ENCODE peak calls at places on chromosomes 12 and 14, in five cellular contexts. Q is GM12865, M is mammary epithelial cell, Z is fibroblast of villous mesenchyme, H is fibroblast of lung. B is an unnamed sample.

GRCh38 chr12:93323625-93324165 is 54.0 kb upstream of the NUDT4 start:
- DNase-seq in Q (peak; percentile 60), M (peak; percentile 50), Z (no peak), H (peak; percentile 53), B (no peak)

GRCh38 chr14:73245401-73246325 is 8.4 kb downstream of the PAPLN start:
- DNase-seq in Q (peak; percentile 86), M (peak; percentile 57), Z (no peak), H (peak; percentile 44), B (no peak)

GRCh38 chr12:111446044-111446581 is 40.4 kb downstream of the SH2B3 start:
- DNase-seq in Q (peak; percentile 2), M (no peak), Z (peak; percentile 73), H (peak; percentile 47), B (peak; percentile 53)

GRCh38 chr12:39581592-39581991 is 38.0 kb downstream of the ABCD2 start:
- DNase-seq in Q (no peak), M (peak; percentile 65), Z (peak; percentile 45), H (peak; percentile 3), B (no peak)

GRCh38 chr12:53825246-53826081 is 73.7 kb upstream of the CISTR start:
- DNase-seq in Q (no peak), M (peak; percentile 70), Z (peak; percentile 17), H (no peak), B (no peak)

GRCh38 chr14:31263485-31264133 is 56.0 kb upstream of the HECTD1 start:
- DNase-seq in Q (no peak), M (peak; percentile 98), Z (peak; percentile 95), H (peak; percentile 100), B (peak; percentile 90)

GRCh38 chr12:126424696-126425095 is 1359.5 kb downstream of the AACS start:
- DNase-seq in Q (no peak), M (no peak), Z (no peak), H (peak; percentile 52), B (no peak)

GRCh38 chr14:59310644-59311043 is 122.2 kb downstream of the DAAM1 start:
- DNase-seq in Q (no peak), M (no peak), Z (peak; percentile 72), H (peak; percentile 41), B (no peak)

GRCh38 chr12:73159952-73160351 is 887.8 kb downstream of the TRHDE start:
- DNase-seq in Q (no peak), M (no peak), Z (no peak), H (no peak), B (no peak)

GRCh38 chr12:121534495-121535148 is 46.2 kb downstream of the KDM2B start:
- DNase-seq in Q (peak; percentile 77), M (no peak), Z (no peak), H (no peak), B (no peak)

GRCh38 chr12:62211510-62211909 is 48.7 kb upstream of the USP15 start:
- DNase-seq in Q (no peak), M (no peak), Z (peak; percentile 16), H (no peak), B (no peak)

GRCh38 chr12:39502657-39503056 is 59.7 kb upstream of the KIF21A start:
- DNase-seq in Q (no peak), M (no peak), Z (no peak), H (no peak), B (no peak)

GRCh38 chr12:74365178-74365964 is 172.3 kb upstream of the ATXN7L3B start:
- DNase-seq in Q (peak; percentile 51), M (peak; percentile 34), Z (peak; percentile 16), H (peak; percentile 47), B (no peak)

GRCh38 chr12:26918321-26919215 is 19.2 kb downstream of the INTS13 start:
- DNase-seq in Q (no peak), M (no peak), Z (peak; percentile 38), H (peak; percentile 36), B (no peak)

GRCh38 chr12:52280319-52280795 is 5.9 kb downstream of the KRT86 start:
- DNase-seq in Q (no peak), M (peak; percentile 99), Z (peak; percentile 97), H (peak; percentile 95), B (peak; percentile 43)

GRCh38 chr14:22509036-22509709 is 79.9 kb downstream of the DAD1 start:
- DNase-seq in Q (peak; percentile 82), M (no peak), Z (no peak), H (no peak), B (no peak)

GRCh38 chr14:76546426-76547221 is 170.7 kb downstream of the ESRRB start:
- DNase-seq in Q (peak; percentile 30), M (peak; percentile 61), Z (peak; percentile 5), H (no peak), B (peak; percentile 3)

GRCh38 chr14:103731481-103731880 is 15.9 kb downstream of the ZFYVE21 start:
- DNase-seq in Q (no peak), M (no peak), Z (no peak), H (no peak), B (no peak)

GRCh38 chr12:116979109-116979508 is 68.4 kb downstream of the FBXW8 start:
- DNase-seq in Q (no peak), M (no peak), Z (no peak), H (no peak), B (no peak)

GRCh38 chr12:1846421-1847405 is 26.3 kb downstream of the LRTM2 start:
- DNase-seq in Q (no peak), M (no peak), Z (no peak), H (no peak), B (no peak)

GRCh38 chr12:59396941-59397340 is 198.9 kb upstream of the SLC16A7 start:
- DNase-seq in Q (no peak), M (no peak), Z (no peak), H (no peak), B (no peak)

GRCh38 chr14:23877538-23878180 is 75.9 kb upstream of the DHRS4 start:
- DNase-seq in Q (peak; percentile 62), M (no peak), Z (no peak), H (no peak), B (no peak)

GRCh38 chr12:68225576-68226476 is at the start of gene IL26:
- DNase-seq in Q (no peak), M (no peak), Z (no peak), H (no peak), B (no peak)

GRCh38 chr14:23457587-23458445 is 11.7 kb upstream of the NGDN start:
- DNase-seq in Q (no peak), M (no peak), Z (no peak), H (no peak), B (no peak)

GRCh38 chr14:104349950-104350349 is 211.6 kb downstream of the KIF26A start:
- DNase-seq in Q (no peak), M (no peak), Z (no peak), H (no peak), B (no peak)

GRCh38 chr12:42023733-42024494 is 120.8 kb downstream of the GXYLT1 start:
- DNase-seq in Q (peak; percentile 76), M (peak; percentile 50), Z (peak; percentile 69), H (peak; percentile 69), B (peak; percentile 20)

GRCh38 chr12:42027537-42027936 is 117.1 kb downstream of the GXYLT1 start:
- DNase-seq in Q (no peak), M (no peak), Z (no peak), H (no peak), B (no peak)

GRCh38 chr12:42020226-42020625 is 124.4 kb downstream of the GXYLT1 start:
- DNase-seq in Q (no peak), M (no peak), Z (no peak), H (no peak), B (no peak)

DNA sequence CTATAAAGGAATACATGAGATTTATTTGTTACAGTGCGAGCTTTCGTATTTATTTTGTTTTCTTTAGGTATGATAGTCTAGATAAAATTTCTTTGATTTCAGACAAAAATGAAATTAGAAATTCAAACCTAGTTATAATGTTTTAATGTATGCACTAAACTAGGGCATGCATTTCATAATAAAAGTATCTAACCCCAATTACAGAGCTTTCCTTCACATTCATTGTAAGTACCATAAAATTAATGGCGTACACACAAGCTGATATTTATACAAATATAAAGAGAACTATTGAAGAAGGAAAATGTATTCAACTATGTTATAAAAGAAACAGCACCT is 120.2 kb downstream of the GXYLT1 start:
- DNase-seq in Q (no peak), M (no peak), Z (no peak), H (no peak), B (no peak)
- TF ChIP-seq CTCF in Q (no peak), M (no peak), Z (no peak), H (no peak), B (no peak)

DNA sequence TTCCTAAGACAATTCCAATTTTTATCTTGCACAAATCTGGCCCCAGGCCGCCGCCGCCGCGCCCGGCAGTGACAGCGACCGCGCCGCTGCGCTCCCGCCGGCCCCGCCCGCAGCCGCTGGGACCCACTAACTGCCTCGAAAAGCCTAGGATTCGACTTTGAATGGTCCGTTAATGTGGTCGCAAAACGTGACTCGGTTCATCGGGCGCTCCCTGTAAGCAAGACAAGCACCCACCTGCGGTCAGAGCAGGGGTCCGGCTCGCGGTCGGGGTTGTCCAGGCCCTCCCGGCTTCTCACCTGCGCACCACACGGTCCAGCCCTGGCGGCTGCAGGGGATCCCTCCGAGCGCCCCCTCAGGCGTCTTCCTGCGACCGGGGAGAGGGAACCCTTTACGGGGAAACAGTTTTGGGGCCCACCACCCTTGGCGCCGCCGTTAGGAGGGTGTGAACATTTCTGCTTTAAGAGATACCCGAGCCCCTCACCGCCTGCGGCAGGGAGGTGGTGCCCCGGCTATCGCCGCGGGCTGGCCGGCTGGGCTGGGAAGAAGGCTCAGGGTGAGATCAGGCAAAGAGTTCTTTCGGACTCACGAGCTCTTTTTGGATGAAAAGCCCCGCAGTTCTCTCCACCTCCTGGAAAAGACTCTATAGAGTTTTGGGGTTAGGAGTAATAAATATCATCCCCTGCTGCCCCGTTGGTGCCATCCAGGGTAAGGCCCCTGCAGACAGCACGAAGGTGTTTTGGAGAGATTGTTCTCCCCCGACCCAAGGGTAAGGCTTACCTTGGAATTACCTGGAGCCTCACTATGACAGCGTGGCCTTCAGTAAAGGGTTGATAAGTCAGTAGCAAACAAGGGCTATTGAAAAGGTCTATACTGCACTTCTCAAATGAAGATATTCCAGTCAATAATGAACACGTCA is 13.6 kb upstream of the FOXJ2 start:
- DNase-seq in Q (peak; percentile 10), M (no peak), Z (peak; percentile 32), H (peak; percentile 16), B (no peak)
- H3K4me3 ChIP-seq in Q (no peak overlapping the region), M (no peak overlapping the region), Z (peak overlapping the region; percentile 40), H (peak overlapping the region; percentile 49), B (peak overlapping the region; percentile 36)

DNA sequence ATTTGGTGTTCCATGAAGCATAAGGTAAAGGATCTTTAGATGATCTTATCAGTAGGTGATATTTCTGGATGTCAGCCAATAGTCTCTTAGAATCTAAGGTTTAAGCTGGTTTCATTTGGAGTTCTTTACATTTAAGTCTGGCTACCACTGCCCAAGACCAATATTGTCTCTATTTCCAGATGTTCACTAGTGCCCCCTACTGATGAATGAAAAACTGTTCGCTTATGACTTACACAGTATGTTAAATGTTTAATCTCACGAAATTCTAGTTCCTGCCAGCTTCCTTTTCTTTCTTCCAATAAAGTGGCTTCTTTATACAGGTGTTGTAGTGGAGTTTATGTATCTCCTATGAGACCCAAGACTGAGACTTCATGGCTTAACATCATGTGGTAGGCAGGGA is 31.8 kb upstream of the MIS18BP1 start:
- DNase-seq in Q (no peak), M (no peak), Z (no peak), H (no peak), B (no peak)
- TF ChIP-seq CTCF in Q (peak; percentile 7), M (peak; percentile 11), Z (peak; percentile 27), H (no peak), B (peak; percentile 17)

GRCh38 chr12:64759035-64759894 is at the start of gene GNS:
- DNase-seq in Q (peak; percentile 97), M (peak; percentile 93), Z (peak; percentile 94), H (peak; percentile 89), B (peak; percentile 67)

GRCh38 chr12:64760808-64761573 is 1.8 kb upstream of the GNS start:
- DNase-seq in Q (no peak), M (no peak), Z (no peak), H (no peak), B (no peak)

GRCh38 chr12:64753427-64753826 is 5.8 kb downstream of the GNS start:
- DNase-seq in Q (no peak), M (no peak), Z (no peak), H (no peak), B (no peak)

GRCh38 chr12:64756371-64756770 is 2.8 kb downstream of the GNS start:
- DNase-seq in Q (peak; percentile 38), M (no peak), Z (no peak), H (no peak), B (no peak)

GRCh38 chr12:64757778-64758177 is 1.4 kb downstream of the GNS start:
- DNase-seq in Q (peak; percentile 6), M (no peak), Z (no peak), H (no peak), B (no peak)
- H3K4me3 ChIP-seq in Q (peak overlapping the region; percentile 27), M (no peak overlapping the region), Z (no peak overlapping the region), H (peak overlapping the region; percentile 97), B (no peak overlapping the region)

B was measured in HFF-Myc.